ENCODE peak calls at places on chromosome 6, in seven cellular contexts. Y, V, I, W, D, A and R are unnamed samples.

GRCh38 chr6:125511809-125512341 is 210.1 kb upstream of the HDDC2 start:
- DNase-seq in I (no peak), W (peak; percentile 47), Y (no peak), A (no peak), D (peak; percentile 38), V (no peak), R (peak; percentile 79)

GRCh38 chr6:34836008-34836407 is 44.1 kb downstream of the BLTP3A start:
- DNase-seq in I (no peak), Y (no peak), W (no peak), A (no peak), V (no peak), D (no peak), R (no peak)

GRCh38 chr6:125853740-125854139 is 63.0 kb downstream of the NCOA7 start:
- DNase-seq in W (no peak), D (peak; percentile 20), I (no peak), A (no peak), Y (no peak), V (peak; percentile 15), R (no peak)

GRCh38 chr6:96704713-96705112 is 132.6 kb downstream of the GPR63 start:
- DNase-seq in Y (no peak), D (no peak), W (no peak), V (no peak), A (no peak), I (no peak), R (no peak)

GRCh38 chr6:90098025-90098474 is 198.6 kb downstream of the BACH2 start:
- DNase-seq in W (no peak), Y (peak; percentile 44), A (no peak), I (no peak), V (no peak), D (peak; percentile 96), R (no peak)

GRCh38 chr6:68680244-68680643 is 45.2 kb downstream of the ADGRB3 start:
- DNase-seq in D (no peak), W (no peak), V (no peak), Y (no peak), I (no peak), A (no peak), R (no peak)

GRCh38 chr6:134911532-134911931 is 38.4 kb downstream of the ALDH8A1 start:
- DNase-seq in Y (no peak), D (peak; percentile 9), I (no peak), A (no peak), V (no peak), W (no peak), R (no peak)

GRCh38 chr6:110448846-110449544 is 27.4 kb downstream of the SLC22A16 start:
- DNase-seq in Y (no peak), V (no peak), W (no peak), A (no peak), I (no peak), D (no peak), R (no peak)

GRCh38 chr6:55023231-55023630 is 151.1 kb upstream of the HCRTR2 start:
- DNase-seq in D (no peak), A (no peak), Y (no peak), W (no peak), I (no peak), V (no peak), R (no peak)

GRCh38 chr6:34207695-34208443 is 28.8 kb upstream of the HMGA1 start:
- DNase-seq in Y (no peak), V (no peak), D (no peak), A (no peak), W (no peak), I (no peak), R (no peak)

GRCh38 chr6:157273756-157274088 is 49.6 kb downstream of the TMEM242 start:
- DNase-seq in D (no peak), A (peak; percentile 66), W (peak; percentile 57), I (peak; percentile 44), V (peak; percentile 48), Y (peak; percentile 57), R (no peak)

GRCh38 chr6:131476362-131476761 is 96.7 kb upstream of the ARG1 start:
- DNase-seq in W (no peak), Y (no peak), I (no peak), D (no peak), V (no peak), A (no peak), R (no peak)

GRCh38 chr6:148888853-148889252 is 142.0 kb downstream of the UST start:
- DNase-seq in I (no peak), V (no peak), W (no peak), Y (no peak), D (peak; percentile 13), A (no peak), R (no peak)